ENCODE peak calls at places on chromosomes 12 and 14, in seven cellular contexts. K is IMR-90, N is GM23248, V is psoas muscle, A is PC-3, H is tibial nerve, Q is adipocyte. E is an unnamed sample.

GRCh38 chr12:77337327-77337726 is 272.0 kb upstream of the E2F7 start:
- DNase-seq in A (peak; percentile 19), Q (no peak), N (no peak), V (no peak), H (no peak), K (no peak), E (no peak)

GRCh38 chr12:128043317-128043716 is 223.7 kb upstream of the TMEM132C start:
- DNase-seq in V (no peak), A (no peak), H (no peak), K (no peak), Q (no peak), N (no peak), E (no peak)

GRCh38 chr14:99552572-99553216 is 51.3 kb downstream of the CCDC85C start:
- DNase-seq in N (no peak), K (no peak), A (no peak), Q (no peak), H (no peak), V (no peak), E (peak; percentile 86)

GRCh38 chr12:96720363-96720705 is 186.7 kb upstream of the NEDD1 start:
- DNase-seq in Q (peak; percentile 2), N (peak; percentile 46), K (no peak), V (no peak), A (peak; percentile 57), H (no peak), E (peak; percentile 16)

GRCh38 chr12:25876383-25877045 is 82.0 kb upstream of the RASSF8 start:
- DNase-seq in Q (no peak), N (no peak), K (no peak), A (no peak), H (no peak), V (no peak), E (no peak)

GRCh38 chr12:76942276-76942675 is 63.5 kb upstream of the CSRP2 start:
- DNase-seq in A (no peak), V (no peak), H (no peak), K (peak; percentile 69), N (peak; percentile 65), Q (peak; percentile 65), E (no peak)

GRCh38 chr14:42665083-42665482 is 1058.4 kb downstream of the LRFN5 start:
- DNase-seq in Q (no peak), H (no peak), V (no peak), A (peak; percentile 11), N (no peak), K (no peak), E (no peak)

GRCh38 chr12:100453953-100454352 is 19.7 kb upstream of the NR1H4 start:
- DNase-seq in A (no peak), H (no peak), V (no peak), Q (no peak), K (no peak), N (no peak), E (no peak)

GRCh38 chr12:123801573-123802178 is 39.6 kb downstream of the DNAH10 start:
- DNase-seq in H (no peak), V (no peak), K (peak; percentile 53), Q (peak; percentile 81), A (peak; percentile 72), N (peak; percentile 56), E (no peak)

GRCh38 chr12:55829967-55830600 is 697 bp upstream of the DNAJC14 start:
- DNase-seq in H (no peak), N (no peak), V (peak; percentile 74), Q (peak; percentile 51), A (peak; percentile 24), K (no peak), E (peak; percentile 80)

GRCh38 chr12:55824726-55825125 is 4.7 kb downstream of the DNAJC14 start:
- DNase-seq in N (no peak), H (no peak), Q (no peak), K (no peak), V (no peak), A (no peak), E (no peak)

GRCh38 chr12:55828357-55828756 is 1.0 kb downstream of the DNAJC14 start:
- DNase-seq in H (no peak), K (no peak), Q (no peak), N (no peak), A (no peak), V (no peak), E (no peak)

GRCh38 chr12:55830601-55831406 is 1.4 kb upstream of the DNAJC14 start:
- DNase-seq in K (peak; percentile 56), H (peak; percentile 87), N (peak; percentile 68), A (no peak), V (peak; percentile 83), Q (peak; percentile 79), E (peak; percentile 85)

DNA sequence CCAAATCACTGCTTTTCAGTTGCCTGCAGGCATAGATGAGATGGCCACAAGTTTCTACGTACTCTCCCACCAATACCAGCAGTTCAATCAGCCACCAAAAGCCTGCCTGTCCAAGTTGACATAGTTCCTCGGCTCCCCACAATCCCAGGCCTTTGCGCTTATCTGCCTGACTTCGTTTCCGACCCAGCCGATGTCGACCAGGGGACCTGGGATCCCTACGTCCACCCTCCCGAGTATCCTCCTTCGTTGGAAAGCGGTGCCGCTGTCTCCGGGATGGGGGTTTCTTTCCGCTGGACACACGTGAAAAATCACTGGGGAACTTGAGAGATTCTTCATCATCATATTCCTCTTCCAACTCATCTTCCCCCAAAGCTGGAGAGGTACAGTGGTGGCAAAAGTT is 1.6 kb downstream of the DNAJC14 start:
- DNase-seq in Q (no peak), N (no peak), H (no peak), V (no peak), K (no peak), A (no peak), E (no peak)
- H3K4me3 ChIP-seq in Q (peak overlapping the region; percentile 32), N (no peak overlapping the region), H (no peak overlapping the region), V (no peak overlapping the region), K (no peak overlapping the region), A (peak overlapping the region; percentile 83), E (no peak overlapping the region)

GRCh38 chr14:100575266-100575995 is 11.8 kb downstream of the BEGAIN start:
- DNase-seq in H (no peak), Q (no peak), A (no peak), V (peak; percentile 36), N (no peak), K (no peak), E (no peak)
- H3K4me1 ChIP-seq in H (no peaks in the 10 kb centered on the region), Q (no peaks in the 10 kb centered on the region), A (no peaks in the 10 kb centered on the region), V (no peaks in the 10 kb centered on the region), N (no peaks in the 10 kb centered on the region), K (no peaks in the 10 kb centered on the region), E (no peaks in the 10 kb centered on the region)

GRCh38 chr14:80988192-80988591 is 32.8 kb downstream of the TSHR start:
- DNase-seq in Q (no peak), H (no peak), K (no peak), A (no peak), V (no peak), N (no peak), E (no peak)
- H3K4me3 ChIP-seq in Q (no peak overlapping the region), H (no peak overlapping the region), K (no peak overlapping the region), A (no peak overlapping the region), V (no peak overlapping the region), N (no peak overlapping the region), E (no peak overlapping the region)

DNA sequence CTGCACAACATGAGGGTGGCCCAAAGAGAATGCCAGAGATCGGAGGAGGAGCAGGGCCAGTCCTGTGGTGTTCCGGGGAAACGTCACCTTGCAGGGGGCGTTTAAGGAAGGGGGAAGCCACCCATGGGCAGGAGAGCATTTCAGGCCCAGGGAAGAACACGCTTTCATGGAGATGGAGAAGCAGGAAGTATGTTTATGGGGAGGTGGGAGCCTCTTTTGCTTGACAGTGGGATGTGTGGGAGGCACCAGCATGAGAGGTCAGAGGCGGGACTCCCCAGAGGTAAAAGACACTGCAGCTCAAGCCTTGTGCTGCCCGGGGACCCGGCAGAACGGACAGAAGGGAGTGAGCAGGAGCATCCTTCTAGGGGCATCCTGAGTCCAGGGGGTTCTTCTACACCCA is 1.3 kb upstream of the LRTM2 start:
- DNase-seq in K (no peak), V (no peak), A (no peak), H (no peak), N (no peak), Q (no peak), E (no peak)
- H3K4me1 ChIP-seq in K (no peaks in the 10 kb centered on the region), V (no peaks in the 10 kb centered on the region), A (no peaks in the 10 kb centered on the region), H (peaks cover 10% of the 10 kb centered on the region), N (no peaks in the 10 kb centered on the region), Q (peaks cover 1% of the 10 kb centered on the region), E (no peaks in the 10 kb centered on the region)

GRCh38 chr14:105388976-105389375 is 9.4 kb upstream of the TEX22 start:
- DNase-seq in H (no peak), K (no peak), Q (no peak), A (no peak), N (no peak), V (peak; percentile 50), E (no peak)
- H3K4me3 ChIP-seq in H (no peak overlapping the region), K (no peak overlapping the region), Q (no peak overlapping the region), A (no peak overlapping the region), N (no peak overlapping the region), V (no peak overlapping the region), E (no peak overlapping the region)

GRCh38 chr14:104731249-104731924 is 7.4 kb downstream of the ADSS1 start:
- DNase-seq in Q (no peak), V (no peak), H (no peak), K (no peak), N (peak; percentile 49), A (peak; percentile 48), E (no peak)
- H3K4me1 ChIP-seq in Q (peaks cover 13% of the 10 kb centered on the region), V (peaks cover 74% of the 10 kb centered on the region), H (peaks cover 48% of the 10 kb centered on the region), K (peaks cover 10% of the 10 kb centered on the region), N (peaks cover 7% of the 10 kb centered on the region), A (peaks cover 12% of the 10 kb centered on the region), E (peaks cover 15% of the 10 kb centered on the region)